ENCODE peak calls at places on chromosomes 13 and 19, in six cellular contexts. K is right lobe of liver, U is adrenal gland, F is colonic mucosa, V is breast epithelium, T is heart right ventricle. S is an unnamed sample.
A peak's percentile ranks its signal among the peaks of the same experiment; 100 is the strongest.

GRCh38 chr13:93977986-93978385 is 501.5 kb downstream of the DCT start:
- DNase-seq in F (no peak), T (no peak), V (no peak), K (no peak), U (no peak), S (no peak)

GRCh38 chr13:102234618-102235017 is 167.2 kb downstream of the FGF14 start:
- DNase-seq in F (no peak), V (no peak), U (no peak), T (no peak), K (no peak), S (no peak)

GRCh38 chr13:113735194-113735593 is 23.8 kb upstream of the TMEM255B start:
- DNase-seq in V (no peak), F (no peak), K (no peak), T (no peak), U (no peak), S (no peak)

GRCh38 chr13:111143875-111144540 is 28.9 kb downstream of the ARHGEF7 start:
- DNase-seq in V (no peak), K (no peak), U (no peak), F (no peak), T (no peak), S (no peak)

GRCh38 chr19:33794578-33795369 is 1.9 kb upstream of the KCTD15 start:
- DNase-seq in V (no peak), F (no peak), U (no peak), T (no peak), K (peak; percentile 40), S (no peak)

GRCh38 chr13:99659234-99659633 is 158.0 kb downstream of the TM9SF2 start:
- DNase-seq in V (no peak), T (no peak), U (no peak), K (no peak), F (peak; percentile 15), S (no peak)

GRCh38 chr19:1313695-1314613 is 28.3 kb downstream of the EFNA2 start:
- DNase-seq in K (no peak), T (no peak), V (no peak), U (no peak), F (peak; percentile 40), S (no peak)

GRCh38 chr13:42388326-42388725 is 116.4 kb downstream of the AKAP11 start:
- DNase-seq in T (no peak), F (no peak), K (no peak), U (no peak), V (no peak), S (no peak)

GRCh38 chr19:13884726-13885591 is 8.0 kb downstream of the NANOS3 start:
- DNase-seq in F (peak; percentile 68), K (peak; percentile 59), T (no peak), U (no peak), V (no peak), S (no peak)

GRCh38 chr13:71055047-71055446 is 812.0 kb downstream of the DACH1 start:
- DNase-seq in V (no peak), K (no peak), T (no peak), U (no peak), F (no peak), S (no peak)

GRCh38 chr13:30446122-30446500 is 19.6 kb downstream of the HMGB1 start:
- DNase-seq in V (no peak), T (no peak), F (no peak), K (no peak), U (no peak), S (no peak)

GRCh38 chr13:35889560-35889959 is 241.6 kb downstream of the DCLK1 start:
- DNase-seq in V (no peak), T (no peak), F (no peak), U (no peak), K (no peak), S (no peak)

GRCh38 chr13:105059786-105060185 is 1475.7 kb downstream of the EFNB2 start:
- DNase-seq in U (no peak), V (no peak), T (no peak), K (no peak), F (no peak), S (no peak)

GRCh38 chr13:64165826-64166225 is 2750.2 kb upstream of the PCDH20 start:
- DNase-seq in V (no peak), U (no peak), T (no peak), K (no peak), F (no peak), S (no peak)

GRCh38 chr13:50914848-50915247 is 5.3 kb downstream of the RNASEH2B start:
- DNase-seq in T (no peak), U (no peak), V (no peak), K (no peak), F (no peak), S (no peak)

GRCh38 chr13:109781384-109782065 is 4.9 kb downstream of the IRS2 start:
- DNase-seq in V (no peak), U (peak; percentile 87), T (no peak), F (no peak), K (no peak), S (no peak)

GRCh38 chr13:63605403-63605802 is 2189.8 kb upstream of the PCDH20 start:
- DNase-seq in U (no peak), F (no peak), K (no peak), V (no peak), T (no peak), S (no peak)

GRCh38 chr19:21474671-21475181 is 30.7 kb upstream of the ZNF429 start:
- DNase-seq in F (peak; percentile 77), K (peak; percentile 69), U (peak; percentile 94), V (peak; percentile 87), T (peak; percentile 80), S (peak; percentile 45)

GRCh38 chr13:114104626-114105350 is 27.6 kb downstream of the RASA3 start:
- DNase-seq in T (no peak), K (no peak), U (no peak), V (peak; percentile 38), F (no peak), S (no peak)

GRCh38 chr19:18208098-18208951 is 4.5 kb upstream of the RAB3A start:
- DNase-seq in U (peak; percentile 77), T (peak; percentile 35), F (peak; percentile 48), V (no peak), K (no peak), S (peak; percentile 30)

GRCh38 chr13:34561033-34561432 is 381.0 kb upstream of the NBEA start:
- DNase-seq in V (no peak), F (no peak), T (no peak), U (no peak), K (no peak), S (no peak)

GRCh38 chr19:45876411-45877197 is 9.3 kb downstream of the IRF2BP1 start:
- DNase-seq in K (peak; percentile 86), U (no peak), V (peak; percentile 58), T (peak; percentile 55), F (peak; percentile 51), S (no peak)

GRCh38 chr13:52085416-52085815 is 43.5 kb downstream of the NEK5 start:
- DNase-seq in F (no peak), U (no peak), T (no peak), V (no peak), K (no peak), S (no peak)

GRCh38 chr13:113337976-113338375 is 26.0 kb downstream of the GRTP1 start:
- DNase-seq in U (no peak), K (no peak), T (no peak), V (no peak), F (no peak), S (no peak)

GRCh38 chr19:24060687-24061356 is 26.2 kb upstream of the ZNF254 start:
- DNase-seq in T (no peak), F (no peak), K (no peak), V (no peak), U (no peak), S (no peak)

GRCh38 chr19:13181747-13182388 is 31.7 kb downstream of the IER2 start:
- DNase-seq in V (peak; percentile 67), K (peak; percentile 70), T (peak; percentile 86), U (peak; percentile 92), F (peak; percentile 76), S (no peak)

GRCh38 chr19:15265849-15266248 is 33.6 kb upstream of the EPHX3 start:
- DNase-seq in F (peak; percentile 66), V (peak; percentile 81), K (peak; percentile 88), U (peak; percentile 98), T (peak; percentile 89), S (no peak)

GRCh38 chr13:112032186-112032835 is 34.6 kb upstream of the SOX1 start:
- DNase-seq in T (no peak), F (no peak), K (no peak), U (no peak), V (no peak), S (no peak)

GRCh38 chr19:1364070-1364719 is 19.5 kb upstream of the NDUFS7 start:
- DNase-seq in U (no peak), V (no peak), K (no peak), F (no peak), T (no peak), S (no peak)

GRCh38 chr19:29326351-29326750 is 113.4 kb upstream of the UQCRFS1 start:
- DNase-seq in U (no peak), K (no peak), V (no peak), F (no peak), T (no peak), S (no peak)

GRCh38 chr13:100209857-100210580 is 121.1 kb downstream of the PCCA start:
- DNase-seq in T (no peak), V (no peak), F (no peak), U (no peak), K (no peak), S (no peak)

DNA sequence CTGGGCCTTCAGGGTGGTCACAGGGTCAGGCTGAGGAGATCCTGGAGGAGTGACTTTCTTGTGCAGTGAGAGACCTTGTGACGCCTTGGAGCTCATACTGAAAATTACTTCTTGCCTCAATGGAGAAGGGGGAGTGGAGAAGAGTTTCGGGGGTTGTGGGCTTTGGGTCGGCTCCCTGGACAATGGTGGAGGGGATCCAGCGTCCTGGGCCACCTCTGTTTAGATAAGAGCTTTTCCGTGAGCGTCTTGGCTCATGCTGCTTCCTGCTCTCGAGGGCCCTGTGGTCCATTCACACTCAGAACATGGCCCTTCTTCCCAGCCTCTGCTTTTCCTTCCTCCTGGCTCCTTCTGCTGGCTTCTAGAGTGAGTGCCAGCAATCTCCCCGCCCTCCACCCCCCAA is 81.9 kb downstream of the FLT1 start:
- DNase-seq in V (no peak), T (peak; percentile 86), F (no peak), K (peak; percentile 40), U (peak; percentile 70), S (no peak)
- H3K27ac ChIP-seq in V (peak overlapping the region; percentile 43), T (peak overlapping the region; percentile 49), F (no peak overlapping the region), K (no peak overlapping the region), U (no peak overlapping the region), S (no peak overlapping the region)

GRCh38 chr19:6215701-6216235 is 64.0 kb downstream of the MLLT1 start:
- DNase-seq in U (no peak), T (no peak), K (no peak), V (no peak), F (no peak), S (no peak)
- H3K4me3 ChIP-seq in U (no peak overlapping the region), T (no peak overlapping the region), K (no peak overlapping the region), V (no peak overlapping the region), F (no peak overlapping the region), S (no peak overlapping the region)

DNA sequence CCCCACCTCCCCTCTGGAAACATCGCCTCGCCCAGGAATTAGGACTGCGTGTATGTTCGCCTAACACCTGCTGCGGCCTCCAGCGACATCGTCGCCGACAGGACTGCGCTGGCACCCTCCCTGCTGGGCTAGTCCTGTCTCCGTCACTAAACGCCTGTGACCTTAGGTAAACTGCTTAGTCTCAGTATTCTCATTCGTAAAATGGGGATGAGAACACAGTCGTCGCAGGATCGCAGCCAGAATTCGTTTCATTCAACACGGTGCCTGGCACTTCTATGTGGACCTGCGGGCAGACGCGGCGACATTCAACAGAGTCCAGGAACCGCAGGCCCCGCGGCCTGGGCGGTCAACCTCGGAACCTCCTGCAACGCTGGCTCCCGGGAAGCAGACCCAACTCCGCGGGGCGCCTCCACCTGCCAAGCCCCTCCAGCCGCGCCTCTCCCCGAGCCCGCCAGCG is 485 bp downstream of the CRYL1 start:
- DNase-seq in V (no peak), U (peak; percentile 69), F (peak; percentile 61), K (peak; percentile 59), T (no peak), S (no peak)
- H3K27ac ChIP-seq in V (peak overlapping the region; percentile 87), U (peak overlapping the region; percentile 82), F (peak overlapping the region; percentile 87), K (peak overlapping the region; percentile 100), T (no peak overlapping the region), S (peak overlapping the region; percentile 56)

GRCh38 chr13:107367258-107367657 is 799.3 kb upstream of the ARGLU1 start:
- DNase-seq in U (no peak), T (no peak), V (no peak), F (no peak), K (no peak), S (no peak)
- H3K4me3 ChIP-seq in U (no peak overlapping the region), T (no peak overlapping the region), V (no peak overlapping the region), F (no peak overlapping the region), K (no peak overlapping the region), S (no peak overlapping the region)

S was measured in effector memory CD4-positive, alpha-beta T cell.